ENCODE peak calls at places on chromosome 11, in seven cellular contexts. W is B cell, H is cardiac fibroblast, M is Calu3, I is fibroblast of lung, G is upper lobe of right lung, V is cardiac muscle cell. X is an unnamed sample.

GRCh38 chr11:2774173-2775082 is 74.6 kb upstream of the KCNQ1OT1 start:
- DNase-seq in W (peak; percentile 11), H (no peak), M (no peak), I (no peak), G (peak; percentile 51), V (no peak), X (peak; percentile 6)

GRCh38 chr11:76266701-76267100 is 60.4 kb upstream of the WNT11 start:
- DNase-seq in W (no peak), H (no peak), M (no peak), I (no peak), G (no peak), V (no peak), X (no peak)

GRCh38 chr11:64848779-64849599 is 4.5 kb upstream of the CDC42BPG start:
- DNase-seq in W (peak; percentile 87), H (no peak), M (peak; percentile 76), I (no peak), G (no peak), V (no peak), X (peak; percentile 92)

GRCh38 chr11:10317281-10317755 is 12.4 kb downstream of the ADM start:
- DNase-seq in W (no peak), H (no peak), M (no peak), I (no peak), G (no peak), V (no peak), X (no peak)

GRCh38 chr11:86212212-86212611 is 32.3 kb upstream of the EED start:
- DNase-seq in W (no peak), H (no peak), M (no peak), I (no peak), G (no peak), V (no peak), X (no peak)

GRCh38 chr11:132942611-132943324 is 589.5 kb downstream of the OPCML start:
- DNase-seq in W (no peak), H (no peak), M (no peak), I (no peak), G (no peak), V (no peak), X (no peak)

GRCh38 chr11:11020747-11021149 is 162.9 kb upstream of the ZBED5 start:
- DNase-seq in W (no peak), H (no peak), M (no peak), I (peak; percentile 19), G (no peak), V (peak; percentile 4), X (no peak)

GRCh38 chr11:133082851-133083488 is 449.3 kb downstream of the OPCML start:
- DNase-seq in W (no peak), H (peak; percentile 53), M (no peak), I (peak; percentile 45), G (peak; percentile 84), V (peak; percentile 83), X (peak; percentile 70)

GRCh38 chr11:34252651-34253050 is 105.2 kb downstream of the ABTB2 start:
- DNase-seq in W (no peak), H (no peak), M (no peak), I (no peak), G (no peak), V (no peak), X (no peak)

GRCh38 chr11:47387944-47388696 is 9.8 kb upstream of the SPI1 start:
- DNase-seq in W (no peak), H (no peak), M (no peak), I (no peak), G (peak; percentile 82), V (no peak), X (peak; percentile 61)

GRCh38 chr11:22666320-22666699 is at the start of gene GAS2:
- DNase-seq in W (no peak), H (no peak), M (no peak), I (no peak), G (no peak), V (no peak), X (no peak)

GRCh38 chr11:64067257-64067993 is 31.7 kb downstream of the FLRT1 start:
- DNase-seq in W (no peak), H (no peak), M (no peak), I (no peak), G (no peak), V (no peak), X (no peak)

GRCh38 chr11:3840289-3840869 is 380 bp downstream of the RHOG start:
- DNase-seq in W (no peak), H (no peak), M (no peak), I (no peak), G (no peak), V (peak; percentile 79), X (no peak)

GRCh38 chr11:10588904-10589303 is 20.4 kb upstream of the LYVE1 start:
- DNase-seq in W (no peak), H (no peak), M (no peak), I (no peak), G (no peak), V (no peak), X (no peak)

GRCh38 chr11:32454993-32455392 is 19.7 kb upstream of the WT1 start:
- DNase-seq in W (no peak), H (no peak), M (no peak), I (no peak), G (no peak), V (no peak), X (no peak)

GRCh38 chr11:9313648-9314290 is 624 bp downstream of the TMEM41B start:
- DNase-seq in W (no peak), H (peak; percentile 13), M (no peak), I (peak; percentile 27), G (no peak), V (peak; percentile 48), X (no peak)

GRCh38 chr11:75462117-75462653 is 29.2 kb upstream of the KLHL35 start:
- DNase-seq in W (no peak), H (no peak), M (no peak), I (peak; percentile 27), G (no peak), V (no peak), X (no peak)

GRCh38 chr11:120710354-120711187 is 199.0 kb downstream of the GRIK4 start:
- DNase-seq in W (no peak), H (peak; percentile 86), M (peak; percentile 36), I (peak; percentile 80), G (no peak), V (peak; percentile 13), X (no peak)

GRCh38 chr11:132821027-132821426 is 711.3 kb downstream of the OPCML start:
- DNase-seq in W (no peak), H (no peak), M (no peak), I (peak; percentile 44), G (no peak), V (no peak), X (no peak)

DNA sequence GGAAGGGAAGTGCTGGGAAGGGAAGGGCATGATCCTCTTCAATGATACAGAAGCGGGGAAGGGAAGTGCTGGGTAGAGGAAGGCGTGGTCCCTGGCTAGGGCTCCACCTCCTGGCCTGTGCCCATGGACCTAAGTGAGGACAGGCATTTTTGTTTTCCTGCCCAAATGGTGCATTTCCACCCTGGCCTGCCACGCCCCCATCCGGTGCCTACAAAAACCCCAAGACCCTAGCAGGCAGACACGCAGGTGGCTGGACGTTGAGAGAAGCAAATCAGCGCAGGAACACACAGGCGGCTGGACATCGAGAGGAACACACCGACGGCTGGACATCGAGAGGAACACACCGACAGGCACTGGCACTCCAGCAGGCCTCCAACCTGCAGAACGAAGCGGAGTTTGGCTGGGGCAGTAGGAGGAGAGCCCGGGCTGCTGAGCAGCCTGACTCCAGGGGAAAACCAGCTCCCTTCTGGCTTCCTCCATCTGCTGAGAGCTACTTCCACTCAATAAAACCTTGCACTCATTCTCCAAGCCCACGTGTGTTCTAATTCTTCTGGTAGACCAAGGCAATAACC is 628.3 kb downstream of the BUD13 start:
- DNase-seq in W (no peak), H (no peak), M (no peak), I (no peak), G (no peak), V (no peak), X (no peak)
- TF ChIP-seq CTCF in W (no peak), H (no peak), M (no peak), I (no peak), G (no peak), V (no peak), X (no peak)

DNA sequence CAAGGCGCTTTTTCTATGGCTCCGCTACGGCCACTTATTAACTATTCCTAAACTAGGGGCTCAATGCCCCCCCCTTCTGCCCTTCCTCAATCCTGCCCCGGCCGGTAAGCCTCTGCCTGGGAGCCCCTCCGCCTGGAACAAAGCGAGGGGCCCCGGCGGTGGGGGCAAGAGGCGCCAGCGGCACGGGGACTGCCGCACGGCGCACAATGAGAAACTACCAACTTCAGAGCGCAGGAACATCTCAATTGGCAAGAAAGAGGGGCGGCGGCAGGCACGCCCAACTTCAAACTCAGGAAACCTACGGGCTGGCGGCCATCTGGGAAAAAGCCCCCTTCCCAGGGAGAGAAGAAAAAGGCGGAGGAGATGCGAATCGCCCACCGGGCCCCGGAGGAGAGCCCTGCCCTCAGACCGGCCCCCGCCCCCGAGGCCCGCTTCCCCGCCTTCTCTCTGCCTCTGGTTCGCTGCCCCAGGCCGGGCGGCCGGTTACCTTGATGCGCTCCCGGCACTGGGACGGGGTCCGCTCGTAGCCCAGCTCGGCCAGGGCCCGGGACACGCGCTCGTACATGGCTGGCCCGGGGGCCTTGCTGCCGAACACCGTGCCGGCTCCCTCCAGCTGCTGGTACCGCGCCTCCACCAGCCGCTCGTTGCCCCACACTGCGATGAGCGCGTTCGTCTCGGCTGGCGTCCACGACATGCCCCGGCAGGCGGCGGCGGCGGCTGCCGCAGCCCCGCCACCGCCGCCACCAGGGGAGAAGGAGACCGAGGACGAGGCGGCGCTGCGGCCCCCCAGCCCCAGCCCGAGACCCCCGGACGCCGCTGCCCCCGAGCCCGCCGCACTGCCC is 601 bp downstream of the MSANTD2 start:
- DNase-seq in W (peak; percentile 48), H (peak; percentile 28), M (peak; percentile 28), I (peak; percentile 25), G (peak; percentile 76), V (peak; percentile 47), X (peak; percentile 37)
- TF ChIP-seq CTCF in W (peak; percentile 6), H (no peak), M (no peak), I (no peak), G (no peak), V (no peak), X (no peak)

GRCh38 chr11:20388096-20389055 is 860 bp downstream of the PRMT3 start:
- DNase-seq in W (no peak), H (peak; percentile 17), M (peak; percentile 38), I (no peak), G (no peak), V (peak; percentile 22), X (no peak)

GRCh38 chr11:20387262-20388095 is at the start of gene PRMT3:
- DNase-seq in W (peak; percentile 96), H (peak; percentile 98), M (peak; percentile 98), I (peak; percentile 93), G (peak; percentile 99), V (peak; percentile 97), X (peak; percentile 98)
- TF ChIP-seq CTCF in W (peak; percentile 30), H (no peak), M (peak; percentile 97), I (no peak), G (no peak), V (no peak), X (peak; percentile 93)

GRCh38 chr11:92829121-92829520 is 140.3 kb upstream of the MTNR1B start:
- DNase-seq in W (no peak), H (no peak), M (no peak), I (no peak), G (no peak), V (no peak), X (no peak)

GRCh38 chr11:92827132-92827531 is 142.3 kb upstream of the MTNR1B start:
- DNase-seq in W (no peak), H (no peak), M (no peak), I (peak; percentile 42), G (no peak), V (no peak), X (no peak)

GRCh38 chr11:92828576-92828975 is 140.9 kb upstream of the MTNR1B start:
- DNase-seq in W (no peak), H (no peak), M (no peak), I (no peak), G (no peak), V (peak; percentile 44), X (no peak)

GRCh38 chr11:92826136-92826535 is 143.3 kb upstream of the MTNR1B start:
- DNase-seq in W (no peak), H (no peak), M (no peak), I (peak; percentile 82), G (no peak), V (no peak), X (no peak)

GRCh38 chr11:92826597-92826996 is 142.9 kb upstream of the MTNR1B start:
- DNase-seq in W (no peak), H (no peak), M (no peak), I (no peak), G (no peak), V (no peak), X (no peak)
- TF ChIP-seq CTCF in W (no peak), H (no peak), M (no peak), I (no peak), G (no peak), V (peak; percentile 3), X (no peak)

X was measured in right lobe of liver.